ENCODE peak calls at places on chromosomes 7 and 10, in ten cellular contexts. C, G, O, N, F, X, E, J, S and D are unnamed samples.

GRCh38 chr10:29921071-29921446 is 138.3 kb downstream of the JCAD start:
- DNase-seq in X (no peak), C (no peak), G (no peak), J (no peak), N (no peak), F (no peak), O (no peak), S (no peak), E (no peak), D (peak; percentile 58)

GRCh38 chr7:111229951-111230350 is 139.0 kb downstream of the LRRN3 start:
- DNase-seq in N (no peak), E (no peak), F (peak; percentile 28), X (no peak), G (no peak), S (no peak), O (no peak), C (no peak), J (no peak), D (no peak)

GRCh38 chr10:103812431-103812830 is 42.9 kb downstream of the SH3PXD2A start:
- DNase-seq in E (no peak), G (no peak), C (no peak), X (peak; percentile 45), F (no peak), S (no peak), O (no peak), J (no peak), N (peak; percentile 18), D (no peak)

GRCh38 chr10:26860026-26860541 is 674 bp downstream of the ABI1 start:
- DNase-seq in O (peak; percentile 67), C (peak; percentile 76), E (peak; percentile 38), N (peak; percentile 76), J (peak; percentile 68), X (peak; percentile 77), F (peak; percentile 67), S (peak; percentile 43), G (peak; percentile 81), D (peak; percentile 62)

GRCh38 chr10:17435898-17436297 is 18.5 kb downstream of the ST8SIA6 start:
- DNase-seq in C (no peak), N (no peak), E (no peak), F (no peak), G (no peak), S (no peak), X (no peak), O (no peak), J (no peak), D (no peak)

GRCh38 chr10:42932116-42932515 is 144.8 kb upstream of the RET start:
- DNase-seq in X (no peak), S (no peak), C (peak; percentile 39), E (no peak), O (no peak), N (no peak), J (no peak), F (no peak), G (no peak), D (no peak)

GRCh38 chr7:149147730-149148653 is 739 bp downstream of the ZNF398 start:
- DNase-seq in O (peak; percentile 50), X (peak; percentile 77), N (peak; percentile 60), C (peak; percentile 79), E (no peak), J (peak; percentile 63), G (peak; percentile 83), F (peak; percentile 48), S (peak; percentile 86), D (peak; percentile 66)

GRCh38 chr7:85025312-85025756 is 161.5 kb downstream of the SEMA3D start:
- DNase-seq in C (no peak), N (no peak), O (no peak), F (no peak), S (no peak), E (no peak), X (no peak), G (no peak), J (peak; percentile 73), D (no peak)

GRCh38 chr7:95491634-95492314 is 6.0 kb downstream of the ASB4 start:
- DNase-seq in X (no peak), N (no peak), J (no peak), F (peak; percentile 34), S (no peak), G (no peak), C (no peak), O (peak; percentile 71), E (no peak), D (no peak)

GRCh38 chr10:119658274-119658673 is 7.1 kb downstream of the BAG3 start:
- DNase-seq in C (peak; percentile 83), S (no peak), O (peak; percentile 73), E (peak; percentile 69), X (peak; percentile 96), N (peak; percentile 96), J (peak; percentile 84), G (peak; percentile 92), F (peak; percentile 81), D (peak; percentile 84)

GRCh38 chr7:123643495-123644428 is 11.9 kb upstream of the LMOD2 start:
- DNase-seq in N (peak; percentile 89), X (no peak), G (no peak), F (peak; percentile 13), O (peak; percentile 29), J (peak; percentile 32), E (peak; percentile 5), C (no peak), S (no peak), D (peak; percentile 47)

GRCh38 chr10:126133082-126133620 is 236.8 kb downstream of the FANK1 start:
- DNase-seq in F (no peak), J (no peak), S (no peak), O (no peak), G (no peak), C (no peak), X (no peak), N (no peak), E (no peak), D (no peak)

GRCh38 chr10:126135939-126136595 is 239.7 kb downstream of the FANK1 start:
- DNase-seq in C (no peak), F (no peak), X (no peak), G (peak; percentile 12), J (no peak), S (no peak), O (no peak), N (no peak), E (no peak), D (no peak)

GRCh38 chr10:126133906-126134703 is 237.7 kb downstream of the FANK1 start:
- DNase-seq in O (no peak), J (no peak), E (peak; percentile 47), N (peak; percentile 21), G (peak; percentile 5), C (no peak), F (peak; percentile 78), S (no peak), X (no peak), D (peak; percentile 35)

GRCh38 chr10:126137557-126138221 is 241.3 kb downstream of the FANK1 start:
- DNase-seq in G (no peak), F (no peak), E (no peak), C (no peak), O (no peak), X (no peak), J (no peak), S (no peak), N (no peak), D (no peak)

DNA sequence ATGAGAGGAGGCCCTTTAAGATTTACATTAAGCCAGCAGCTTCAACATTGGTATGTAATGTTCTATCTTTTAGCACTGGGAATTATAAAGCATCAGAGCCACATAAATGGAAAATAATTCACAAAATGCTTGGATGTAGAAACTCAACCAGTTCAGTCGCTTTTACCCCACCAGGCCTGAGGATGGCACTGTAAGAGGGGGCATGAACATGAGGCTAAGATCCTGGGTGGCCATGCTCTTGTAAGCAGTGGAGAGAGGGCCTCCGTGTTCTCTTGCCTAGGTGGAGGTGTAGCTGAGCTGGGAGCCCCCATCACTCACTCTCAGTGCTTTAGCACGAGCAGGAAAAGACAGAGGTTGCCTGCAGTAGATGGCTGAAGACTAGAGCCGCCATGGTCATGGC is 238.8 kb downstream of the FANK1 start:
- DNase-seq in E (no peak), O (no peak), C (no peak), X (no peak), F (peak; percentile 36), N (no peak), G (peak; percentile 31), S (no peak), J (no peak), D (no peak)
- TF ChIP-seq CTCF in E (no peak), O (no peak), C (no peak), X (no peak), F (no peak), N (no peak), G (no peak), S (no peak), J (no peak), D (no peak)

GRCh38 chr7:120272261-120272895 is 597 bp upstream of the KCND2 start:
- DNase-seq in G (no peak), E (peak; percentile 10), X (no peak), O (peak; percentile 40), J (peak; percentile 28), S (no peak), N (peak; percentile 16), C (no peak), F (peak; percentile 57), D (peak; percentile 47)
- TF ChIP-seq CTCF in G (peak; percentile 69), E (peak; percentile 74), X (peak; percentile 65), O (peak; percentile 53), J (peak; percentile 54), S (no peak), N (peak; percentile 57), C (peak; percentile 49), F (peak; percentile 73), D (peak; percentile 50)

GRCh38 chr10:501596-501995 is 187.9 kb downstream of the DIP2C start:
- DNase-seq in J (no peak), E (no peak), S (no peak), F (no peak), N (peak; percentile 5), G (no peak), X (peak; percentile 38), O (peak; percentile 55), C (no peak), D (peak; percentile 13)
- TF ChIP-seq CTCF in J (no peak), E (no peak), S (no peak), F (no peak), N (no peak), G (no peak), X (no peak), O (no peak), C (no peak), D (no peak)

GRCh38 chr10:79292026-79292425 is 55.2 kb upstream of the PPIF start:
- DNase-seq in O (no peak), J (no peak), N (no peak), E (no peak), C (no peak), G (no peak), S (no peak), X (no peak), F (no peak), D (no peak)

GRCh38 chr10:79295593-79295992 is 51.7 kb upstream of the PPIF start:
- DNase-seq in G (no peak), S (no peak), E (no peak), X (no peak), O (no peak), N (peak; percentile 71), J (peak; percentile 55), F (no peak), C (peak; percentile 67), D (no peak)

GRCh38 chr10:79293841-79294705 is 53.2 kb upstream of the PPIF start:
- DNase-seq in N (no peak), E (no peak), F (no peak), J (peak; percentile 70), S (peak; percentile 58), G (no peak), C (peak; percentile 88), X (no peak), O (no peak), D (peak; percentile 34)

GRCh38 chr10:79289801-79290200 is 57.5 kb upstream of the PPIF start:
- DNase-seq in N (no peak), O (no peak), E (no peak), F (no peak), J (no peak), G (no peak), C (no peak), S (no peak), X (no peak), D (no peak)

GRCh38 chr10:79292789-79293746 is 54.2 kb upstream of the PPIF start:
- DNase-seq in N (no peak), E (no peak), O (peak; percentile 22), J (no peak), G (no peak), C (no peak), X (no peak), S (no peak), F (no peak), D (no peak)
- TF ChIP-seq CTCF in N (peak; percentile 34), E (peak; percentile 53), O (peak; percentile 71), J (peak; percentile 17), G (peak; percentile 26), C (peak; percentile 40), X (peak; percentile 28), S (no peak), F (peak; percentile 44), D (no peak)